ENCODE peak calls at places on chromosomes 1 and 21, in six cellular contexts. One of them, this sample, is unnamed.

GRCh38 chr1:225958041-225958440 is 17.0 kb upstream of the LEFTY2 start:
- DNase-seq in neural crest cell: no peak
- DNase-seq in nephron progenitor cell: no peak
- DNase-seq in HCT116: no peak
- DNase-seq in lower leg skin: no peak
- DNase-seq in HFF-Myc: no peak
- DNase-seq in this sample: no peak

GRCh38 chr1:223886516-223886921 is 40.8 kb upstream of the TP53BP2 start:
- DNase-seq in neural crest cell: no peak
- DNase-seq in nephron progenitor cell: no peak
- DNase-seq in HCT116: no peak
- DNase-seq in lower leg skin: no peak
- DNase-seq in HFF-Myc: no peak
- DNase-seq in this sample: no peak

GRCh38 chr1:172254521-172255222 is 165.8 kb upstream of the C1orf105 start:
- DNase-seq in neural crest cell: no peak
- DNase-seq in nephron progenitor cell: no peak
- DNase-seq in HCT116: peak; percentile 52
- DNase-seq in lower leg skin: no peak
- DNase-seq in HFF-Myc: peak; percentile 56
- DNase-seq in this sample: no peak

GRCh38 chr1:205335692-205336091 is 14.1 kb upstream of the NUAK2 start:
- DNase-seq in neural crest cell: peak; percentile 93
- DNase-seq in nephron progenitor cell: peak; percentile 86
- DNase-seq in HCT116: peak; percentile 79
- DNase-seq in lower leg skin: peak; percentile 33
- DNase-seq in HFF-Myc: peak; percentile 35
- DNase-seq in this sample: peak; percentile 63

GRCh38 chr1:165235158-165235776 is 121.2 kb downstream of the LMX1A start:
- DNase-seq in neural crest cell: peak; percentile 9
- DNase-seq in nephron progenitor cell: peak; percentile 73
- DNase-seq in HCT116: no peak
- DNase-seq in lower leg skin: no peak
- DNase-seq in HFF-Myc: no peak
- DNase-seq in this sample: no peak

GRCh38 chr1:246161626-246162025 is 345.5 kb downstream of the SMYD3 start:
- DNase-seq in neural crest cell: no peak
- DNase-seq in nephron progenitor cell: no peak
- DNase-seq in HCT116: no peak
- DNase-seq in lower leg skin: no peak
- DNase-seq in HFF-Myc: no peak
- DNase-seq in this sample: no peak

GRCh38 chr1:75719810-75720209 is 4.7 kb upstream of the ACADM start:
- DNase-seq in neural crest cell: no peak
- DNase-seq in nephron progenitor cell: no peak
- DNase-seq in HCT116: no peak
- DNase-seq in lower leg skin: no peak
- DNase-seq in HFF-Myc: no peak
- DNase-seq in this sample: no peak

GRCh38 chr1:161192476-161193465 is 6.1 kb downstream of the ADAMTS4 start:
- DNase-seq in neural crest cell: peak; percentile 65
- DNase-seq in nephron progenitor cell: peak; percentile 65
- DNase-seq in HCT116: peak; percentile 54
- DNase-seq in lower leg skin: peak; percentile 69
- DNase-seq in HFF-Myc: no peak
- DNase-seq in this sample: peak; percentile 45

GRCh38 chr1:8716238-8716637 is 101.2 kb downstream of the RERE start:
- DNase-seq in neural crest cell: no peak
- DNase-seq in nephron progenitor cell: no peak
- DNase-seq in HCT116: no peak
- DNase-seq in lower leg skin: no peak
- DNase-seq in HFF-Myc: no peak
- DNase-seq in this sample: no peak

GRCh38 chr1:8721681-8722324 is 95.6 kb downstream of the RERE start:
- DNase-seq in neural crest cell: no peak
- DNase-seq in nephron progenitor cell: no peak
- DNase-seq in HCT116: no peak
- DNase-seq in lower leg skin: no peak
- DNase-seq in HFF-Myc: no peak
- DNase-seq in this sample: no peak

GRCh38 chr1:8720347-8720746 is 97.1 kb downstream of the RERE start:
- DNase-seq in neural crest cell: no peak
- DNase-seq in nephron progenitor cell: no peak
- DNase-seq in HCT116: no peak
- DNase-seq in lower leg skin: no peak
- DNase-seq in HFF-Myc: no peak
- DNase-seq in this sample: no peak

GRCh38 chr1:8717148-8717547 is 100.3 kb downstream of the RERE start:
- DNase-seq in neural crest cell: no peak
- DNase-seq in nephron progenitor cell: no peak
- DNase-seq in HCT116: no peak
- DNase-seq in lower leg skin: no peak
- DNase-seq in HFF-Myc: no peak
- DNase-seq in this sample: no peak

GRCh38 chr1:8718878-8719361 is 98.5 kb downstream of the RERE start:
- DNase-seq in neural crest cell: no peak
- DNase-seq in nephron progenitor cell: no peak
- DNase-seq in HCT116: no peak
- DNase-seq in lower leg skin: no peak
- DNase-seq in HFF-Myc: no peak
- DNase-seq in this sample: no peak
- TF ChIP-seq CTCF in neural crest cell: peak; percentile 24
- TF ChIP-seq CTCF in nephron progenitor cell: no peak
- TF ChIP-seq CTCF in HCT116: peak; percentile 16
- TF ChIP-seq CTCF in lower leg skin: no peak
- TF ChIP-seq CTCF in HFF-Myc: peak; percentile 26
- TF ChIP-seq CTCF in this sample: peak; percentile 39

GRCh38 chr21:42384184-42384583 is 11.7 kb downstream of the TMPRSS3 start:
- DNase-seq in neural crest cell: no peak
- DNase-seq in nephron progenitor cell: no peak
- DNase-seq in HCT116: no peak
- DNase-seq in lower leg skin: no peak
- DNase-seq in HFF-Myc: no peak
- DNase-seq in this sample: no peak

GRCh38 chr21:42383331-42383730 is 12.5 kb downstream of the TMPRSS3 start:
- DNase-seq in neural crest cell: no peak
- DNase-seq in nephron progenitor cell: no peak
- DNase-seq in HCT116: no peak
- DNase-seq in lower leg skin: no peak
- DNase-seq in HFF-Myc: no peak
- DNase-seq in this sample: no peak

GRCh38 chr21:42382915-42383314 is 12.9 kb downstream of the TMPRSS3 start:
- DNase-seq in neural crest cell: no peak
- DNase-seq in nephron progenitor cell: no peak
- DNase-seq in HCT116: no peak
- DNase-seq in lower leg skin: no peak
- DNase-seq in HFF-Myc: no peak
- DNase-seq in this sample: no peak

GRCh38 chr21:42379425-42380215 is 13.3 kb upstream of the TFF1 start:
- DNase-seq in neural crest cell: no peak
- DNase-seq in nephron progenitor cell: no peak
- DNase-seq in HCT116: no peak
- DNase-seq in lower leg skin: no peak
- DNase-seq in HFF-Myc: no peak
- DNase-seq in this sample: no peak

DNA sequence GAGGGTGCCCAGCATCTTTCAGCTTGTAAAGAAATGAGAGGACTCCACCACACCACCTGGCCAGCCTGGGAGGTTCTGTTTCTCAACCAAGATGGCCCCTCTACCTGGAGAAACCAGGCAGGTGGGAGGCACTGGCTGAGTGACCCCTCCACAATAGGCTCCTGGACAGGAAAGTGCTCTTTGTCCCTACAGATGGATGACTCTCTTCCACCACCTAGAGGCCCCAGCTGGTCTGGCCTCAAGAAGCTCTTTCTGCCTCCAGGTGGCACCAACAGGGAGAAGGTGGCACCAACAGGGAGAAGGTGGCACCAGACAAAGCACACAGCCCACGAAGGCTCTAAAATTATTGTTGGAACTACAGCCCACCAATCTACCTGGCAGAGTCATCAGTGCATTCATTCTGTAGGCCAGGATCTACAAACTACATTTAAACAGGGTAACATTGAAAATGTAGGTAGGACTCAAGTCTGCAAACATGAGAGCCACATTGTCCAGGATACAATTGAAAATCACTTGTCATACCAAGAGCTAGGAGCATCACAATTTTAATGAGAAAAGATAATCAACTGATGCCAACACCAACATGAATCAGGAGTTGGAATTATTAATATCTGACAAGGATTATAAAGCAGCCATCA is 14.4 kb downstream of the TMPRSS3 start:
- DNase-seq in neural crest cell: no peak
- DNase-seq in nephron progenitor cell: no peak
- DNase-seq in HCT116: peak; percentile 59
- DNase-seq in lower leg skin: no peak
- DNase-seq in HFF-Myc: no peak
- DNase-seq in this sample: no peak
- TF ChIP-seq CTCF in neural crest cell: peak; percentile 54
- TF ChIP-seq CTCF in nephron progenitor cell: peak; percentile 47
- TF ChIP-seq CTCF in HCT116: peak; percentile 99
- TF ChIP-seq CTCF in lower leg skin: no peak
- TF ChIP-seq CTCF in HFF-Myc: peak; percentile 68
- TF ChIP-seq CTCF in this sample: peak; percentile 51

GRCh38 chr1:155932085-155932484 is 2.1 kb downstream of the KHDC4 start:
- DNase-seq in neural crest cell: no peak
- DNase-seq in nephron progenitor cell: no peak
- DNase-seq in HCT116: no peak
- DNase-seq in lower leg skin: no peak
- DNase-seq in HFF-Myc: no peak
- DNase-seq in this sample: no peak

GRCh38 chr1:155934933-155935590 is 849 bp upstream of the KHDC4 start:
- DNase-seq in neural crest cell: no peak
- DNase-seq in nephron progenitor cell: no peak
- DNase-seq in HCT116: no peak
- DNase-seq in lower leg skin: no peak
- DNase-seq in HFF-Myc: no peak
- DNase-seq in this sample: no peak

GRCh38 chr1:155933591-155934096 is 569 bp downstream of the KHDC4 start:
- DNase-seq in neural crest cell: no peak
- DNase-seq in nephron progenitor cell: no peak
- DNase-seq in HCT116: no peak
- DNase-seq in lower leg skin: no peak
- DNase-seq in HFF-Myc: no peak
- DNase-seq in this sample: no peak

GRCh38 chr1:155932487-155932886 is 1.7 kb downstream of the KHDC4 start:
- DNase-seq in neural crest cell: no peak
- DNase-seq in nephron progenitor cell: no peak
- DNase-seq in HCT116: no peak
- DNase-seq in lower leg skin: no peak
- DNase-seq in HFF-Myc: no peak
- DNase-seq in this sample: no peak

DNA sequence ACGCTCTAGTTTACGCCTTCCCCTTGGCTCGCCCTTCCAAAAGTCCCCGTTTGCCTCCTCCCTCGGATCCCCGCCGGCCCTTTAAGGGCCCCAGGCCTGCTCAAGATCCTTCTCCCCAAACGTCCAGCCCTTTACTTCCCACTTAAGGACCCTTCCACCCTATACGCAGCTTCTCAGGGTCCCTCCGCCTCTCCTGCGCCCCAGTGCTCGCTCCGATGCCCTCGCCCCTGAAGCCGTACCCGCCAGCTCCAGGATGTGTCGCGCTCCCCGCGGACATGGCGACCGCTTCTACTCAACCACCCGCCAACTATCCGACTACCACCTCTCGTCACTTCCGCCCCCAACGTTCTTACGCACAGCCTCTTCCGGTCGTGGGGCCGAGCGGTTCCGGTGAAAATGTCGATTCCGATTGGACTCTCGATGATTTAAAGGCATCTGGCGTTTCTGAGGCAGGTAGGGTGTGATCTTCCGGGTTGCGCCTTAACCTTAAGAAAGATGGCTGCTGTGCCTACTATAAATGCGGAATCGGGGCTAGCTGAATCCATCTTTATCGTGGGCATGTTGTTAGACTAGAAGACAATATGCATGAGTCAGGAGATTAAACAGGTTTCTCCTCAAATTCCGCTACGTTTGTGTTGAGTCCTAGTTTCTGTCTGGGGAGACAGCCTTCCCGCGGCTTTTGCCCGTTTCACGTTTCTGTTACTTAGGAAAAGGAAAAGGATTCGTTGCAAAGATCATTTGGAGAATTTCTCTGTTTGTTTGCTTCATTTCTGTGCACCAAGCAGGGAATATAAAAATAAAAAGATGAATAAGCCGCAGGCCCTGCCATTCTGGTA is at the start of gene KHDC4:
- DNase-seq in neural crest cell: peak; percentile 79
- DNase-seq in nephron progenitor cell: peak; percentile 86
- DNase-seq in HCT116: peak; percentile 98
- DNase-seq in lower leg skin: peak; percentile 97
- DNase-seq in HFF-Myc: peak; percentile 99
- DNase-seq in this sample: peak; percentile 95
- TF ChIP-seq CTCF in neural crest cell: no peak
- TF ChIP-seq CTCF in nephron progenitor cell: no peak
- TF ChIP-seq CTCF in HCT116: no peak
- TF ChIP-seq CTCF in lower leg skin: no peak
- TF ChIP-seq CTCF in HFF-Myc: no peak
- TF ChIP-seq CTCF in this sample: peak; percentile 31

GRCh38 chr21:46154955-46155513 is 345 bp downstream of the FTCD start:
- DNase-seq in neural crest cell: no peak
- DNase-seq in nephron progenitor cell: no peak
- DNase-seq in HCT116: no peak
- DNase-seq in lower leg skin: no peak
- DNase-seq in HFF-Myc: no peak
- DNase-seq in this sample: no peak

GRCh38 chr21:46154155-46154954 is 1.0 kb downstream of the FTCD start:
- DNase-seq in neural crest cell: no peak
- DNase-seq in nephron progenitor cell: no peak
- DNase-seq in HCT116: no peak
- DNase-seq in lower leg skin: no peak
- DNase-seq in HFF-Myc: no peak
- DNase-seq in this sample: no peak

GRCh38 chr21:46151989-46152938 is 3.1 kb downstream of the FTCD start:
- DNase-seq in neural crest cell: no peak
- DNase-seq in nephron progenitor cell: no peak
- DNase-seq in HCT116: no peak
- DNase-seq in lower leg skin: no peak
- DNase-seq in HFF-Myc: no peak
- DNase-seq in this sample: no peak

GRCh38 chr21:46152939-46153258 is 2.5 kb downstream of the FTCD start:
- DNase-seq in neural crest cell: no peak
- DNase-seq in nephron progenitor cell: no peak
- DNase-seq in HCT116: no peak
- DNase-seq in lower leg skin: no peak
- DNase-seq in HFF-Myc: no peak
- DNase-seq in this sample: no peak

DNA sequence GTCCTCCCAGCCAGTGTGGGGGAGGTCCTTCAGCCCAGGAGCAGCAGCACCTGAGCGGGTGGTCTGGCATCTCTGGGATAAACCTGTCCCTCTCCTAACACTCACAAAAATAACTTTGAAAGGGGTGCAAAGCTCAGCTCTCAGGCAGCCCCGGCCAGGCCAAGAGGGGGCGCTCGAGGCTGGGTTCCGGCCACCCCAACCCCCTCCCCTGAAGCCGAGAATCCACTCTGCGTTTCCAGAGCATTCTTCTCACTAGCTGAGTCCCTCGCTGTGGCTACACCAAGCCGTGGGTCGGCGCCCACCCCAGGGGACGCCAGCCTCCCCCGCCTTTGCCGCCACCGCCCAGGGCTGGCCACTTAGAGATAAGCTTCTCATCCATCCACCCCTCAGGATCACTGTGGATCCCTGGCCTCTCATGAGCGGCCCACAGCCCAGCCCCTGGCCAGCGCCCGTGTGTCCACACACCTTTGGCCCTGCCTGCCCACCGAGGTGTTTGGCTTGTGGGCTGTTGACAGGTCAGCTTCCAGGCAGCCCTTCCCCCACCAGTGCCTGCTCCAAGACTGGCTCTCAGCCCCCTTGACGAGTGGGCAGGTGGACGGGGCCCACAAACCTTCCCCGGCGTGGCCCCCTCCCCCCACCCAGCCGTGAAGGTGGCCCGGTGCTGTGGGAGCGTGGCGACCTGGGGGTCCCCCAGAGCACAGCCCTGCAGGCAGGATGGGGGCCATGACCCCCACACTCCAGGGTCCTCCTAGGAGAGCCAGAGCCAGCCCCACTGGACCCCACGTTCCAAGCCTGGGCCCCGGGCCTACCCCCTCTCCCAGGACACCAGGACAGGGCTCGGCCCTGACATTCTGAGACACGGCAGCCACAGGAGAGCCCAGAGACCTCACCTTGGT is 1.9 kb downstream of the FTCD start:
- DNase-seq in neural crest cell: peak; percentile 75
- DNase-seq in nephron progenitor cell: peak; percentile 83
- DNase-seq in HCT116: no peak
- DNase-seq in lower leg skin: no peak
- DNase-seq in HFF-Myc: no peak
- DNase-seq in this sample: peak; percentile 54
- TF ChIP-seq CTCF in neural crest cell: peak; percentile 79
- TF ChIP-seq CTCF in nephron progenitor cell: peak; percentile 70
- TF ChIP-seq CTCF in HCT116: no peak
- TF ChIP-seq CTCF in lower leg skin: no peak
- TF ChIP-seq CTCF in HFF-Myc: peak; percentile 82
- TF ChIP-seq CTCF in this sample: peak; percentile 80